ENCODE peak calls at places on chromosome 1, in ten cellular contexts. One of them, this sample, is unnamed.

GRCh38 chr1:3732747-3733602 is 19.3 kb upstream of the CCDC27 start:
- DNase-seq in sigmoid colon: no peak
- DNase-seq in K562: no peak
- DNase-seq in HepG2: no peak
- DNase-seq in stomach: no peak
- DNase-seq in suprapubic skin: no peak
- DNase-seq in esophagus muscularis mucosa: no peak
- DNase-seq in H1: no peak
- DNase-seq in upper lobe of left lung: peak
- DNase-seq in GM12878: no peak
- DNase-seq in this sample: no peak

GRCh38 chr1:84939151-84939550 is 46.1 kb upstream of the LPAR3 start:
- DNase-seq in sigmoid colon: no peak
- DNase-seq in suprapubic skin: no peak
- DNase-seq in K562: no peak
- DNase-seq in stomach: no peak
- DNase-seq in HepG2: no peak
- DNase-seq in esophagus muscularis mucosa: no peak
- DNase-seq in GM12878: no peak
- DNase-seq in H1: no peak
- DNase-seq in upper lobe of left lung: no peak
- DNase-seq in this sample: no peak

GRCh38 chr1:89221341-89221740 is 22.6 kb upstream of the GBP4 start:
- DNase-seq in H1: no peak
- DNase-seq in GM12878: no peak
- DNase-seq in stomach: no peak
- DNase-seq in sigmoid colon: no peak
- DNase-seq in HepG2: no peak
- DNase-seq in suprapubic skin: no peak
- DNase-seq in upper lobe of left lung: no peak
- DNase-seq in esophagus muscularis mucosa: no peak
- DNase-seq in K562: no peak
- DNase-seq in this sample: no peak

GRCh38 chr1:51284487-51284954 is 45.8 kb downstream of the TTC39A start:
- DNase-seq in H1: no peak
- DNase-seq in sigmoid colon: no peak
- DNase-seq in K562: peak
- DNase-seq in stomach: peak
- DNase-seq in esophagus muscularis mucosa: no peak
- DNase-seq in suprapubic skin: no peak
- DNase-seq in GM12878: no peak
- DNase-seq in upper lobe of left lung: no peak
- DNase-seq in HepG2: peak
- DNase-seq in this sample: peak

GRCh38 chr1:56954664-56955063 is 11.2 kb downstream of the C8B start:
- DNase-seq in GM12878: no peak
- DNase-seq in sigmoid colon: no peak
- DNase-seq in suprapubic skin: no peak
- DNase-seq in stomach: no peak
- DNase-seq in H1: no peak
- DNase-seq in K562: no peak
- DNase-seq in HepG2: no peak
- DNase-seq in upper lobe of left lung: no peak
- DNase-seq in esophagus muscularis mucosa: no peak
- DNase-seq in this sample: no peak

GRCh38 chr1:14679027-14679688 is 80.7 kb downstream of the KAZN start:
- DNase-seq in H1: no peak
- DNase-seq in stomach: no peak
- DNase-seq in K562: no peak
- DNase-seq in GM12878: no peak
- DNase-seq in HepG2: no peak
- DNase-seq in esophagus muscularis mucosa: no peak
- DNase-seq in suprapubic skin: no peak
- DNase-seq in sigmoid colon: no peak
- DNase-seq in upper lobe of left lung: no peak
- DNase-seq in this sample: no peak

GRCh38 chr1:92587445-92587844 is 100.7 kb upstream of the GFI1 start:
- DNase-seq in stomach: no peak
- DNase-seq in sigmoid colon: no peak
- DNase-seq in HepG2: no peak
- DNase-seq in suprapubic skin: no peak
- DNase-seq in esophagus muscularis mucosa: no peak
- DNase-seq in H1: no peak
- DNase-seq in upper lobe of left lung: no peak
- DNase-seq in GM12878: peak
- DNase-seq in K562: no peak
- DNase-seq in this sample: no peak

GRCh38 chr1:206575165-206575893 is 36.9 kb downstream of the EIF2D start:
- DNase-seq in sigmoid colon: peak
- DNase-seq in GM12878: no peak
- DNase-seq in esophagus muscularis mucosa: no peak
- DNase-seq in suprapubic skin: peak
- DNase-seq in HepG2: no peak
- DNase-seq in H1: no peak
- DNase-seq in stomach: peak
- DNase-seq in upper lobe of left lung: no peak
- DNase-seq in K562: peak
- DNase-seq in this sample: peak

GRCh38 chr1:160675641-160676410 is 29.0 kb upstream of the SLAMF1 start:
- DNase-seq in upper lobe of left lung: peak
- DNase-seq in K562: peak
- DNase-seq in H1: peak
- DNase-seq in sigmoid colon: peak
- DNase-seq in HepG2: peak
- DNase-seq in stomach: peak
- DNase-seq in esophagus muscularis mucosa: no peak
- DNase-seq in GM12878: peak
- DNase-seq in suprapubic skin: no peak
- DNase-seq in this sample: peak

GRCh38 chr1:1775364-1776226 is 2.7 kb downstream of the NADK start:
- DNase-seq in HepG2: no peak
- DNase-seq in K562: no peak
- DNase-seq in stomach: no peak
- DNase-seq in esophagus muscularis mucosa: no peak
- DNase-seq in GM12878: no peak
- DNase-seq in suprapubic skin: no peak
- DNase-seq in sigmoid colon: no peak
- DNase-seq in upper lobe of left lung: no peak
- DNase-seq in H1: no peak
- DNase-seq in this sample: no peak

GRCh38 chr1:245311887-245312286 is 157.1 kb downstream of the KIF26B start:
- DNase-seq in upper lobe of left lung: no peak
- DNase-seq in H1: no peak
- DNase-seq in suprapubic skin: no peak
- DNase-seq in esophagus muscularis mucosa: no peak
- DNase-seq in GM12878: no peak
- DNase-seq in HepG2: no peak
- DNase-seq in sigmoid colon: no peak
- DNase-seq in K562: no peak
- DNase-seq in stomach: no peak
- DNase-seq in this sample: no peak

DNA sequence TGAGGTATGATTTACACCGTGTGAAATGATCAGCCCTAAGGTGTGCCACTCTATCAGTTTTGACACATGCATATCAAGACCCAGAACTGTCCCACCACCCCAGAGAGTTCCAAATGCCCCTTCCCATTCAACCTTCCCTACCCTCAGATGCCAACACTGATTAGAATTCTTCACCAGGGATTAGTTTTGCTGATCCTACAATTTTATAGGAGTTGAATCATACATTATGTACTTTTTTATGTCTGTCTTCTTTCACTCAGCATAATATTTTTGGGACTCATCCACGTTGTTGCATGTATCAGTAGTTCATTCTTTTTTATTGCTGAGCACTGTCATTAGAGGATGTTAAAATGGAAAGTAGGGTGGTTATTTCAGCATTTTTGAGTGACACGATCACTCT is 178.3 kb downstream of the ZSCAN20 start:
- DNase-seq in suprapubic skin: no peak
- DNase-seq in esophagus muscularis mucosa: no peak
- DNase-seq in stomach: no peak
- DNase-seq in sigmoid colon: no peak
- DNase-seq in K562: no peak
- DNase-seq in upper lobe of left lung: no peak
- DNase-seq in H1: no peak
- DNase-seq in HepG2: no peak
- DNase-seq in GM12878: no peak
- DNase-seq in this sample: no peak
- TF ChIP-seq EP300 in suprapubic skin: no peak
- TF ChIP-seq EP300 in esophagus muscularis mucosa: no peak
- TF ChIP-seq EP300 in stomach: no peak
- TF ChIP-seq EP300 in sigmoid colon: no peak
- TF ChIP-seq EP300 in K562: no peak
- TF ChIP-seq EP300 in upper lobe of left lung: no peak
- TF ChIP-seq EP300 in H1: no peak
- TF ChIP-seq EP300 in HepG2: no peak
- TF ChIP-seq EP300 in GM12878: no peak
- TF ChIP-seq EP300 in this sample: no peak

GRCh38 chr1:109626682-109627408 is 7.2 kb downstream of the AMPD2 start:
- DNase-seq in stomach: no peak
- DNase-seq in H1: no peak
- DNase-seq in HepG2: no peak
- DNase-seq in sigmoid colon: no peak
- DNase-seq in GM12878: no peak
- DNase-seq in esophagus muscularis mucosa: peak
- DNase-seq in upper lobe of left lung: peak
- DNase-seq in K562: no peak
- DNase-seq in suprapubic skin: no peak
- DNase-seq in this sample: no peak

GRCh38 chr1:109625601-109626560 is 6.2 kb downstream of the AMPD2 start:
- DNase-seq in upper lobe of left lung: peak
- DNase-seq in suprapubic skin: no peak
- DNase-seq in K562: no peak
- DNase-seq in GM12878: no peak
- DNase-seq in esophagus muscularis mucosa: peak
- DNase-seq in HepG2: no peak
- DNase-seq in sigmoid colon: no peak
- DNase-seq in H1: no peak
- DNase-seq in stomach: no peak
- DNase-seq in this sample: no peak

GRCh38 chr1:109629372-109630030 is 9.9 kb downstream of the AMPD2 start:
- DNase-seq in HepG2: no peak
- DNase-seq in upper lobe of left lung: no peak
- DNase-seq in sigmoid colon: no peak
- DNase-seq in K562: no peak
- DNase-seq in GM12878: no peak
- DNase-seq in suprapubic skin: no peak
- DNase-seq in stomach: no peak
- DNase-seq in esophagus muscularis mucosa: peak
- DNase-seq in H1: no peak
- DNase-seq in this sample: no peak

GRCh38 chr1:109628540-109629321 is 9.1 kb downstream of the AMPD2 start:
- DNase-seq in GM12878: no peak
- DNase-seq in suprapubic skin: no peak
- DNase-seq in stomach: no peak
- DNase-seq in H1: no peak
- DNase-seq in HepG2: no peak
- DNase-seq in sigmoid colon: no peak
- DNase-seq in K562: no peak
- DNase-seq in upper lobe of left lung: peak
- DNase-seq in esophagus muscularis mucosa: peak
- DNase-seq in this sample: no peak

DNA sequence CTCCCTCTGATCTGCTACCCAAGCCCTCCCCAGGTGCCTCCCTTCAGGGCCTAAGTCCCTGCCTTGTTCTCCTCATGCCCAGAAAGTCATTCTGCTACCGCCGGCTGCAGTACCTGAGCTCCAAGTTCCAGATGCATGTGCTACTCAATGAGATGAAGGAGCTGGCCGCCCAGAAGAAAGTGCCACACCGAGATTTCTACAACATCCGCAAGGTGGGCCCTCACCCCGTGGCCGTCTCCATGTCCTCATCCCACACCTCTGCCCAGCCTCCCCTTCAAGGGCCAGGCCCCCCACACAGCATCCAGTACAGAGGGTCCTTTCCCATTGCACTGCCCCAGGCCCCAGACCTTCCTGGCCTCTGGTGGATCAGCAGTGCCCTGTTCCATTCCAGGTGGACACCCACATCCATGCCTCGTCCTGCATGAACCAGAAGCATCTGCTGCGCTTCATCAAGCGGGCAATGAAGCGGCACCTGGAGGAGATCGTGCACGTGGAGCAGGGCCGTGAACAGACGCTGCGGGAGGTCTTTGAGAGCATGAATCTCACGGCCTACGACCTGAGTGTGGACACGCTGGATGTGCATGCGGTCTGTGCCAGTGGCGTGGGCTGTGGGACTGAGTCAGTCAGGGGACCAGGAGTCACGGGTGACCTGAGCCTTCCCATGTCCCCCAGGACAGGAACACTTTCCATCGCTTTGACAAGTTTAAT is 8.2 kb downstream of the AMPD2 start:
- DNase-seq in sigmoid colon: no peak
- DNase-seq in GM12878: no peak
- DNase-seq in HepG2: no peak
- DNase-seq in K562: no peak
- DNase-seq in suprapubic skin: no peak
- DNase-seq in upper lobe of left lung: peak
- DNase-seq in H1: no peak
- DNase-seq in esophagus muscularis mucosa: peak
- DNase-seq in stomach: no peak
- DNase-seq in this sample: no peak
- TF ChIP-seq POLR2AphosphoS5 in sigmoid colon: no peak
- TF ChIP-seq POLR2AphosphoS5 in GM12878: no peak
- TF ChIP-seq POLR2AphosphoS5 in HepG2: no peak
- TF ChIP-seq POLR2AphosphoS5 in K562: no peak
- TF ChIP-seq POLR2AphosphoS5 in suprapubic skin: no peak
- TF ChIP-seq POLR2AphosphoS5 in upper lobe of left lung: no peak
- TF ChIP-seq POLR2AphosphoS5 in H1: no peak
- TF ChIP-seq POLR2AphosphoS5 in esophagus muscularis mucosa: no peak
- TF ChIP-seq POLR2AphosphoS5 in stomach: no peak
- TF ChIP-seq POLR2AphosphoS5 in this sample: no peak

GRCh38 chr1:151156515-151156819 is at the start of gene TNFAIP8L2:
- DNase-seq in H1: no peak
- DNase-seq in upper lobe of left lung: no peak
- DNase-seq in GM12878: peak
- DNase-seq in esophagus muscularis mucosa: no peak
- DNase-seq in suprapubic skin: no peak
- DNase-seq in sigmoid colon: peak
- DNase-seq in HepG2: no peak
- DNase-seq in stomach: peak
- DNase-seq in K562: no peak
- DNase-seq in this sample: peak
- TF ChIP-seq POLR2A in H1: no peak
- TF ChIP-seq POLR2A in upper lobe of left lung: peak
- TF ChIP-seq POLR2A in GM12878: peak
- TF ChIP-seq POLR2A in esophagus muscularis mucosa: no peak
- TF ChIP-seq POLR2A in suprapubic skin: no peak
- TF ChIP-seq POLR2A in sigmoid colon: no peak
- TF ChIP-seq POLR2A in HepG2: no peak
- TF ChIP-seq POLR2A in stomach: no peak
- TF ChIP-seq POLR2A in K562: no peak
- TF ChIP-seq POLR2A in this sample: no peak

DNA sequence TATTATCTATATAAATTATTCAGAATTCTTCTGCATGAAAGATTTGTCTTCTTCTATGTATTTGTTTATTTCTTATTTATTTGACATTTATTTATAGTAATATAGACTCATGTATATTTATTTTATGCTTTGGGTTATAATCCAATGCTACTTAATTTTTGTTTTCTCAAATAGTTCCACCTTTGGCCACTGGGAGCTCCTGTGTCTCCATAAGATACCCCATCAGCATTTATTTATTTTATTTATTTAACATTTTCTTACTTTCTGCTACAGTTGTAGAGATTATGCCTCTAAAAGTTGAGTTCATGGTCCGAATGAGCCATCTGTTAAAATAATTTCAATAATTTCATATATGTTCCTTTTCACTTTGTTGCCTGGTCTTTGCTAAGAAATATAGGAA is 289.4 kb downstream of the ADGRL2 start:
- DNase-seq in H1: no peak
- DNase-seq in stomach: no peak
- DNase-seq in GM12878: no peak
- DNase-seq in K562: no peak
- DNase-seq in upper lobe of left lung: no peak
- DNase-seq in sigmoid colon: no peak
- DNase-seq in esophagus muscularis mucosa: no peak
- DNase-seq in suprapubic skin: no peak
- DNase-seq in HepG2: no peak
- DNase-seq in this sample: no peak
- TF ChIP-seq EP300 in H1: no peak
- TF ChIP-seq EP300 in stomach: no peak
- TF ChIP-seq EP300 in GM12878: no peak
- TF ChIP-seq EP300 in K562: no peak
- TF ChIP-seq EP300 in upper lobe of left lung: no peak
- TF ChIP-seq EP300 in sigmoid colon: no peak
- TF ChIP-seq EP300 in esophagus muscularis mucosa: no peak
- TF ChIP-seq EP300 in suprapubic skin: no peak
- TF ChIP-seq EP300 in HepG2: no peak
- TF ChIP-seq EP300 in this sample: no peak